ENCODE peak calls at places on chromosomes 5 and 9, in eight cellular contexts. E is AG04450, C is neural progenitor cell, B is IMR-90, K is pancreas, X is testis, Y is breast epithelium, O is heart left ventricle. P is an unnamed sample.

GRCh38 chr5:78612227-78613150 is 36.1 kb downstream of the LHFPL2 start:
- DNase-seq in E (no peak), C (no peak), B (no peak), K (no peak), X (no peak), Y (no peak), O (no peak), P (no peak)

GRCh38 chr9:126676685-126677143 is 63.0 kb downstream of the LMX1B start:
- DNase-seq in E (no peak), C (peak; percentile 96), B (no peak), K (no peak), X (no peak), Y (peak; percentile 54), O (no peak), P (no peak)

GRCh38 chr5:146402949-146403348 is 44.2 kb upstream of the TCERG1 start:
- DNase-seq in E (no peak), C (peak; percentile 18), B (no peak), K (no peak), X (no peak), Y (no peak), O (no peak), P (no peak)

GRCh38 chr9:4661165-4662095 is 664 bp upstream of the PLPP6 start:
- DNase-seq in E (no peak), C (no peak), B (peak; percentile 55), K (no peak), X (no peak), Y (no peak), O (no peak), P (no peak)

GRCh38 chr9:2700398-2700797 is 16.9 kb upstream of the KCNV2 start:
- DNase-seq in E (no peak), C (no peak), B (no peak), K (no peak), X (no peak), Y (no peak), O (no peak), P (no peak)

GRCh38 chr9:121266906-121267650 is 884 bp upstream of the GSN start:
- DNase-seq in E (no peak), C (no peak), B (no peak), K (no peak), X (peak; percentile 58), Y (peak; percentile 30), O (no peak), P (no peak)

GRCh38 chr9:126326228-126327015 is at the start of gene MVB12B:
- DNase-seq in E (no peak), C (peak; percentile 86), B (peak; percentile 8), K (peak; percentile 63), X (peak; percentile 35), Y (no peak), O (peak; percentile 49), P (no peak)

GRCh38 chr5:58239075-58239474 is 220.8 kb downstream of the PLK2 start:
- DNase-seq in E (no peak), C (no peak), B (no peak), K (no peak), X (no peak), Y (no peak), O (no peak), P (no peak)

GRCh38 chr5:43231977-43232376 is 40.0 kb downstream of the NIM1K start:
- DNase-seq in E (no peak), C (no peak), B (no peak), K (peak; percentile 60), X (peak; percentile 55), Y (no peak), O (no peak), P (no peak)

GRCh38 chr9:98249774-98250173 is 5.7 kb downstream of the TBC1D2 start:
- DNase-seq in E (no peak), C (no peak), B (no peak), K (no peak), X (no peak), Y (no peak), O (no peak), P (no peak)

GRCh38 chr5:148467958-148468357 is 84.2 kb downstream of the FBXO38 start:
- DNase-seq in E (no peak), C (no peak), B (no peak), K (peak; percentile 64), X (no peak), Y (no peak), O (no peak), P (no peak)

GRCh38 chr9:92887880-92888338 is 10.1 kb upstream of the ZNF484 start:
- DNase-seq in E (no peak), C (no peak), B (no peak), K (no peak), X (no peak), Y (no peak), O (no peak), P (no peak)

GRCh38 chr9:130731355-130731754 is 37.8 kb downstream of the EXOSC2 start:
- DNase-seq in E (no peak), C (no peak), B (no peak), K (no peak), X (no peak), Y (no peak), O (no peak), P (no peak)

GRCh38 chr5:136058031-136058971 is 29.5 kb downstream of the TGFBI start:
- DNase-seq in E (peak; percentile 100), C (peak; percentile 36), B (peak; percentile 100), K (no peak), X (no peak), Y (peak; percentile 43), O (peak; percentile 85), P (peak; percentile 40)

GRCh38 chr5:146753618-146754123 is 124.9 kb downstream of the PPP2R2B start:
- DNase-seq in E (no peak), C (no peak), B (no peak), K (no peak), X (no peak), Y (no peak), O (no peak), P (no peak)

GRCh38 chr5:146034605-146035004 is 70.8 kb downstream of the PLAC8L1 start:
- DNase-seq in E (no peak), C (no peak), B (no peak), K (no peak), X (no peak), Y (no peak), O (no peak), P (no peak)

GRCh38 chr9:16196206-16196605 is 643.4 kb downstream of the CCDC171 start:
- DNase-seq in E (no peak), C (no peak), B (peak; percentile 13), K (no peak), X (no peak), Y (no peak), O (no peak), P (no peak)

GRCh38 chr5:94276751-94277150 is 341.7 kb downstream of the KIAA0825 start:
- DNase-seq in E (no peak), C (no peak), B (no peak), K (no peak), X (no peak), Y (no peak), O (no peak), P (no peak)

DNA sequence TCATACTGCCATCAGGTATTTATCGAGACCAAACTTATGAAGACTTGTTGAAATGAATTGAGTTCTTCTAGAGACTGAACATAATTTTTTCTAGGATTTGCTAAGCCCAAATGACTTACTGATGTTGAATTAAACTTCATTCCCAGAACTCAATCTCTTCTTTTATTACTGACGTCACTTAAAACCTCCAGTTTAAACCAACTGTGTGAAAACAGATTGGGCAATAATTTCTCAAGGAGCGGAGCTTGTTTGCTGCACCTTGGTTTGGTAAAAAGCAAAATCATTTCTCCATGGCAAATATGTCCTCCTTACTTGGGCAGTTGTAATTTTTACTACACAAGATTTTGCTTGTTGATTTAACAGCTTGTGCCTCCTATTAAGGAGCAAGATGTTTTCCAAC is 37.4 kb downstream of the CFAP90 start:
- DNase-seq in E (no peak), C (no peak), B (no peak), K (no peak), X (no peak), Y (no peak), O (no peak), P (peak; percentile 24)
- H3K27ac ChIP-seq in E (no peak overlapping the region), C (no peak overlapping the region), B (no peak overlapping the region), K (no peak overlapping the region), X (no peak overlapping the region), Y (no peak overlapping the region), O (no peak overlapping the region), P (no peak overlapping the region)

DNA sequence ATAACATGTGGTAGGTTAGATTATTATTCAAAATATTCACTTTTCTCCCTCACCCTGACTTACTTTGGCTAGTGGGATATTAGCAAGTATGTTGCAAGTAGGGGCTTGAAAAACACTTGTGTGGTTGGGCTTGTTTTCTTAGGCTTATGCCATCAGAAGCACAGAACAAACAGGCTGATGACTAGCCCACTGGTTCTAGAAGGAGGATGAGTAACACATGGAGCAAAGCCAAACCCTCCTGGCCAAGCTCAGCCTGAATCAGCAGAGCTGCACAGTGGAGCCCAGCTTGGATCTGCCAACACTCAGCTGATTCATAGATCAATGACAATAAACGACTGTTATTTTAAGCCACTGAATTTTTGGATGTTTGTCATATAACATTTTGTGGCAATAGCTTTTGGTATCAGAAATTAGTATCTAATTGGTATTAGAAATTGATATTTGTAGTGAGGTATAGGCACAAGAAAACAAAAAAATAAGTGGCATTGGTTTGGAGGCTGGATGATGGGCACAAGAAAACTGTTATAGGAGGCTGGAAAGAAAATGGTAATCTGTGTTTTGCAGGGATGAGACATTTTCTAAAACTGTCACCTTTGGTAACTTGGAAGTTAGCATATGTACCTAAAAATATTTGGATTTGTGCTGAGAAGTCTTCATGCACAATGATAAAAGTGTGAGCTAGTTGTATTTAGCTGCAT is 46.1 kb upstream of the ZBED3 start:
- DNase-seq in E (peak; percentile 90), C (no peak), B (peak; percentile 97), K (peak; percentile 21), X (peak; percentile 60), Y (peak; percentile 52), O (peak; percentile 80), P (peak; percentile 91)
- H3K4me3 ChIP-seq in E (no peak overlapping the region), C (no peak overlapping the region), B (no peak overlapping the region), K (no peak overlapping the region), X (no peak overlapping the region), Y (no peak overlapping the region), O (no peak overlapping the region), P (no peak overlapping the region)

GRCh38 chr5:113178073-113178779 is 201.6 kb downstream of the DCP2 start:
- DNase-seq in E (no peak), C (no peak), B (no peak), K (no peak), X (no peak), Y (no peak), O (no peak), P (no peak)

GRCh38 chr5:113176196-113176595 is 199.6 kb downstream of the DCP2 start:
- DNase-seq in E (no peak), C (no peak), B (no peak), K (no peak), X (no peak), Y (no peak), O (no peak), P (no peak)

GRCh38 chr5:113179156-113179555 is 202.6 kb downstream of the DCP2 start:
- DNase-seq in E (no peak), C (no peak), B (no peak), K (no peak), X (no peak), Y (no peak), O (no peak), P (no peak)

GRCh38 chr5:113176734-113177133 is 200.1 kb downstream of the DCP2 start:
- DNase-seq in E (no peak), C (no peak), B (no peak), K (no peak), X (no peak), Y (no peak), O (no peak), P (no peak)

GRCh38 chr5:113177225-113177624 is 200.6 kb downstream of the DCP2 start:
- DNase-seq in E (no peak), C (no peak), B (no peak), K (no peak), X (no peak), Y (no peak), O (no peak), P (no peak)
- TF ChIP-seq CTCF in E (no peak), C (no peak), B (no peak), K (no peak), X (no peak), Y (no peak), O (no peak), P (no peak)

GRCh38 chr5:124235031-124235562 is 511.3 kb downstream of the ZNF608 start:
- DNase-seq in E (no peak), C (no peak), B (no peak), K (no peak), X (no peak), Y (no peak), O (no peak), P (no peak)
- H3K27ac ChIP-seq in E (no peak overlapping the region), C (no peak overlapping the region), B (no peak overlapping the region), K (no peak overlapping the region), X (no peak overlapping the region), Y (no peak overlapping the region), O (no peak overlapping the region), P (no peak overlapping the region)